ENCODE peak calls at places on chromosomes 1 and 21, in four cellular contexts. One of them, this sample, is unnamed.

GRCh38 chr1:235015291-235015990 is 113.2 kb downstream of the TOMM20 start:
- DNase-seq in tibial nerve: no peak
- DNase-seq in neuronal stem cell: no peak
- DNase-seq in psoas muscle: no peak
- DNase-seq in this sample: no peak

GRCh38 chr1:236689713-236690569 is 3.6 kb downstream of the ACTN2 start:
- DNase-seq in psoas muscle: peak
- DNase-seq in neuronal stem cell: no peak
- DNase-seq in tibial nerve: no peak
- DNase-seq in this sample: no peak

GRCh38 chr1:178011101-178011828 is 41.4 kb upstream of the SEC16B start:
- DNase-seq in neuronal stem cell: no peak
- DNase-seq in tibial nerve: no peak
- DNase-seq in psoas muscle: no peak
- DNase-seq in this sample: no peak

GRCh38 chr1:21909787-21910503 is 27.2 kb downstream of the HSPG2 start:
- DNase-seq in neuronal stem cell: peak
- DNase-seq in psoas muscle: peak
- DNase-seq in tibial nerve: peak
- DNase-seq in this sample: no peak

GRCh38 chr1:12180315-12180714 is 13.5 kb downstream of the TNFRSF1B start:
- DNase-seq in tibial nerve: peak
- DNase-seq in psoas muscle: peak
- DNase-seq in neuronal stem cell: no peak
- DNase-seq in this sample: no peak

GRCh38 chr1:172662464-172663109 is 3.7 kb downstream of the FASLG start:
- DNase-seq in neuronal stem cell: no peak
- DNase-seq in tibial nerve: peak
- DNase-seq in psoas muscle: peak
- DNase-seq in this sample: no peak

GRCh38 chr1:19353596-19353995 is 41.5 kb downstream of the SLC66A1 start:
- DNase-seq in tibial nerve: no peak
- DNase-seq in psoas muscle: no peak
- DNase-seq in neuronal stem cell: no peak
- DNase-seq in this sample: peak

GRCh38 chr1:205598841-205599666 is 32.8 kb downstream of the ELK4 start:
- DNase-seq in neuronal stem cell: no peak
- DNase-seq in psoas muscle: peak
- DNase-seq in tibial nerve: no peak
- DNase-seq in this sample: no peak

GRCh38 chr1:178509608-178510007 is 3.3 kb upstream of the TEX35 start:
- DNase-seq in psoas muscle: no peak
- DNase-seq in tibial nerve: no peak
- DNase-seq in neuronal stem cell: no peak
- DNase-seq in this sample: no peak

GRCh38 chr1:239816090-239816812 is 275.4 kb upstream of the FMN2 start:
- DNase-seq in psoas muscle: no peak
- DNase-seq in tibial nerve: no peak
- DNase-seq in neuronal stem cell: no peak
- DNase-seq in this sample: peak
- H3K27ac ChIP-seq in psoas muscle: no peak
- H3K27ac ChIP-seq in tibial nerve: no peak
- H3K27ac ChIP-seq in neuronal stem cell: no peak
- H3K27ac ChIP-seq in this sample: no peak

GRCh38 chr21:39021475-39021832 is 161.8 kb downstream of the PSMG1 start:
- DNase-seq in tibial nerve: no peak
- DNase-seq in psoas muscle: no peak
- DNase-seq in neuronal stem cell: no peak
- DNase-seq in this sample: no peak
- H3K27ac ChIP-seq in tibial nerve: peak
- H3K27ac ChIP-seq in psoas muscle: no peak
- H3K27ac ChIP-seq in neuronal stem cell: no peak
- H3K27ac ChIP-seq in this sample: no peak

DNA sequence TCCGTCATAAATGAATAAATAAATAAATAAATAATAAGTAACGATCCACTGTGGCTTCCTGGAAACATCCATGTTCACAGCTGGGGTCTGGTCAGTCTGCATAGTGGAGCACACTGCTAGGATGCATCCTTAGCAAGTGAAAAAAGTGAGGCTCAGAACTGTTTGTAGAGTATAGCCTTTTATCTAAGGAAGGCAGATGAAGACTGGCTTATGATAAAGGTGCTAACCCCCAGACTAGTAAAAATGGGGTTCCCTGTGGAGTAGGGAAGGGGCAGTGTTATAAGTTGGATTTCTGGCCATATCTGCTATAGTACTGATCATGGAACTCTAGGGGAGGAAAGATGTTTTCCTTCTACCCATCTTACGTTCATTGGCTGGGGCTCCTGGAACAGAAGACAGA is 15.9 kb downstream of the PKNOX1 start:
- DNase-seq in psoas muscle: no peak
- DNase-seq in neuronal stem cell: no peak
- DNase-seq in tibial nerve: no peak
- DNase-seq in this sample: no peak
- H3K27ac ChIP-seq in psoas muscle: no peak
- H3K27ac ChIP-seq in neuronal stem cell: no peak
- H3K27ac ChIP-seq in tibial nerve: no peak
- H3K27ac ChIP-seq in this sample: no peak

GRCh38 chr1:192954705-192955265 is 104.4 kb downstream of the UCHL5 start:
- DNase-seq in neuronal stem cell: no peak
- DNase-seq in tibial nerve: no peak
- DNase-seq in psoas muscle: no peak
- DNase-seq in this sample: no peak

GRCh38 chr1:192958871-192959270 is 100.3 kb downstream of the UCHL5 start:
- DNase-seq in tibial nerve: no peak
- DNase-seq in psoas muscle: no peak
- DNase-seq in neuronal stem cell: no peak
- DNase-seq in this sample: no peak

GRCh38 chr1:192962901-192963300 is 96.3 kb downstream of the UCHL5 start:
- DNase-seq in tibial nerve: no peak
- DNase-seq in neuronal stem cell: no peak
- DNase-seq in psoas muscle: no peak
- DNase-seq in this sample: no peak

GRCh38 chr1:192958350-192958749 is 100.8 kb downstream of the UCHL5 start:
- DNase-seq in psoas muscle: no peak
- DNase-seq in tibial nerve: no peak
- DNase-seq in neuronal stem cell: no peak
- DNase-seq in this sample: no peak

GRCh38 chr1:192959657-192960186 is 99.4 kb downstream of the UCHL5 start:
- DNase-seq in tibial nerve: no peak
- DNase-seq in psoas muscle: no peak
- DNase-seq in neuronal stem cell: no peak
- DNase-seq in this sample: no peak
- H3K27ac ChIP-seq in tibial nerve: no peak
- H3K27ac ChIP-seq in psoas muscle: no peak
- H3K27ac ChIP-seq in neuronal stem cell: no peak
- H3K27ac ChIP-seq in this sample: no peak

GRCh38 chr1:183019126-183019740 is 4.0 kb upstream of the LAMC1 start:
- DNase-seq in psoas muscle: no peak
- DNase-seq in neuronal stem cell: no peak
- DNase-seq in tibial nerve: no peak
- DNase-seq in this sample: no peak
- H3K27ac ChIP-seq in psoas muscle: no peak
- H3K27ac ChIP-seq in neuronal stem cell: no peak
- H3K27ac ChIP-seq in tibial nerve: no peak
- H3K27ac ChIP-seq in this sample: no peak

GRCh38 chr1:33561576-33561975 is 89.1 kb downstream of the ZSCAN20 start:
- DNase-seq in tibial nerve: no peak
- DNase-seq in neuronal stem cell: no peak
- DNase-seq in psoas muscle: no peak
- DNase-seq in this sample: no peak

GRCh38 chr1:33562563-33562962 is 90.1 kb downstream of the ZSCAN20 start:
- DNase-seq in psoas muscle: no peak
- DNase-seq in neuronal stem cell: no peak
- DNase-seq in tibial nerve: no peak
- DNase-seq in this sample: no peak

GRCh38 chr1:33563702-33564101 is 91.3 kb downstream of the ZSCAN20 start:
- DNase-seq in neuronal stem cell: no peak
- DNase-seq in tibial nerve: no peak
- DNase-seq in psoas muscle: no peak
- DNase-seq in this sample: no peak

GRCh38 chr1:33560680-33561079 is 88.2 kb downstream of the ZSCAN20 start:
- DNase-seq in psoas muscle: no peak
- DNase-seq in neuronal stem cell: no peak
- DNase-seq in tibial nerve: no peak
- DNase-seq in this sample: no peak
- H3K27ac ChIP-seq in psoas muscle: no peak
- H3K27ac ChIP-seq in neuronal stem cell: no peak
- H3K27ac ChIP-seq in tibial nerve: no peak
- H3K27ac ChIP-seq in this sample: no peak

DNA sequence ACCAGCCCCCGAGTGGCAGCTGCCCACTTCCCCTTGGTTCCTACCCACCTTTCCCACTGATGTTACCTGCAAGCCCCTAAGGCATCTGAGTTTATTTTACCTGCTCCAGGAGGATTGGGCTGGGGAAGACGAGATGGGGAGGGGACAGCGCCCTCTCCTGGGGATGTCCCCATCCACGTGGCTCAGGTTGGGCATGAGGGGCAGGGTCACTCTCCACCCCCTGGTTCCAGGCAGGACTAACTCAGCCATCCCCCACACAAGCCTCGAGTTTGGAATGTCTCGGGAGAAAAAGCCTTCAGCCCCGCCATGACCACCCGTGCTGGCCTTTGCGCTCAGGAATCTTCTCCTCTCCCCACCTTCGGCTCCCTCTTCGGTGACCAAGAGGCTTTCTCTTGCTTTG is 90.0 kb downstream of the ARHGEF10L start:
- DNase-seq in psoas muscle: no peak
- DNase-seq in tibial nerve: no peak
- DNase-seq in neuronal stem cell: no peak
- DNase-seq in this sample: peak
- H3K27ac ChIP-seq in psoas muscle: peak
- H3K27ac ChIP-seq in tibial nerve: peak
- H3K27ac ChIP-seq in neuronal stem cell: no peak
- H3K27ac ChIP-seq in this sample: no peak